ENCODE peak calls at places on chromosomes 5 and 9, in eight cellular contexts. S is HFFc6; X is fibroblast of pulmonary artery; E is stimulated activated CD4-positive, alpha-beta T cell treated with anti-CD3 and anti-CD28 coated beads, Interleukin-15, amount 100 ng/mL, for 24 hours; D is psoas muscle; Q is activated effector memory CD4-positive, alpha-beta T cell treated with Interleukin-2 at 50 U/mL for 16 hours; U is T-helper 17 cell; M is prostate gland. I is an unnamed sample.

GRCh38 chr5:143418140-143418866 is 14.8 kb upstream of the NR3C1 start:
- DNase-seq in D (no peak), M (peak), X (no peak), Q (no peak), S (no peak), E (no peak), U (no peak), I (no peak)

GRCh38 chr5:161420526-161420925 is 126.0 kb downstream of the GABRB2 start:
- DNase-seq in X (no peak), E (no peak), D (no peak), U (no peak), S (no peak), M (no peak), Q (no peak), I (no peak)

GRCh38 chr9:88953401-88954029 is 37.8 kb upstream of the S1PR3 start:
- DNase-seq in Q (no peak), E (no peak), U (no peak), M (no peak), S (peak), D (no peak), X (peak), I (no peak)

GRCh38 chr5:61313960-61314681 is 17.9 kb upstream of the ZSWIM6 start:
- DNase-seq in S (peak), X (peak), M (no peak), U (no peak), Q (no peak), E (no peak), D (no peak), I (no peak)

GRCh38 chr5:156951354-156951753 is 11.7 kb downstream of the TIMD4 start:
- DNase-seq in Q (no peak), U (no peak), E (no peak), M (no peak), D (no peak), X (no peak), S (no peak), I (peak)

GRCh38 chr5:171953860-171954701 is 52.4 kb downstream of the FBXW11 start:
- DNase-seq in S (peak), Q (no peak), X (peak), U (no peak), M (no peak), D (no peak), E (no peak), I (no peak)

GRCh38 chr9:3243676-3244075 is 282.1 kb downstream of the RFX3 start:
- DNase-seq in D (no peak), U (no peak), Q (no peak), S (no peak), E (no peak), M (no peak), X (no peak), I (no peak)

GRCh38 chr5:86320266-86320665 is 297.5 kb upstream of the COX7C start:
- DNase-seq in U (no peak), E (no peak), S (no peak), M (no peak), Q (no peak), D (no peak), X (no peak), I (no peak)

GRCh38 chr5:9241459-9241858 is 304.4 kb downstream of the SEMA5A start:
- DNase-seq in M (no peak), D (no peak), U (no peak), Q (no peak), E (no peak), X (no peak), S (no peak), I (no peak)